ENCODE peak calls at places on chromosomes 4 and X, in eight cellular contexts. Q is H1; D is fibroblast of lung; F is colonic mucosa; H is effector memory CD4-positive, alpha-beta T cell; V is heart left ventricle; U is mucosa of descending colon; R is BJ. L is an unnamed sample. For H3K36me3, the result is how much of the 10 kb centered on the place peaks cover.

GRCh38 chrX:84336646-84337045 is 148.6 kb upstream of the RPS6KA6 start:
- DNase-seq in Q (no peak), U (no peak), D (peak), V (no peak), F (no peak), H (no peak), R (no peak), L (no peak)

GRCh38 chr4:41400296-41400695 is 137.7 kb upstream of the LIMCH1 start:
- DNase-seq in F (no peak), D (peak), R (no peak), Q (no peak), U (no peak), H (no peak), V (no peak), L (no peak)

GRCh38 chr4:144176476-144176875 is 36.0 kb upstream of the GYPA start:
- DNase-seq in U (no peak), Q (no peak), F (no peak), D (peak), R (no peak), H (no peak), V (no peak), L (no peak)

GRCh38 chr4:158821228-158822009 is 52.6 kb downstream of the FNIP2 start:
- DNase-seq in H (no peak), V (no peak), D (peak), R (no peak), U (no peak), F (no peak), Q (no peak), L (no peak)

GRCh38 chr4:123418486-123418931 is 21.9 kb downstream of the SPRY1 start:
- DNase-seq in U (no peak), H (no peak), F (no peak), V (no peak), R (peak), Q (peak), D (peak), L (peak)

GRCh38 chrX:150941580-150941979 is 41.6 kb upstream of the HMGB3 start:
- DNase-seq in U (no peak), D (no peak), R (no peak), V (no peak), Q (no peak), F (no peak), H (no peak), L (no peak)

GRCh38 chrX:132858018-132858417 is 100.4 kb downstream of the HS6ST2 start:
- DNase-seq in H (no peak), D (peak), U (no peak), V (no peak), Q (no peak), F (no peak), R (no peak), L (no peak)

GRCh38 chrX:97691901-97692455 is 808.3 kb downstream of the RPA4 start:
- DNase-seq in U (no peak), D (no peak), V (no peak), R (no peak), H (no peak), Q (no peak), F (no peak), L (no peak)

GRCh38 chr4:87559090-87559837 is 30.1 kb upstream of the SPARCL1 start:
- DNase-seq in H (peak), U (peak), Q (no peak), V (peak), D (no peak), R (no peak), F (no peak), L (no peak)

GRCh38 chr4:13849778-13850177 is 222.3 kb upstream of the BOD1L1 start:
- DNase-seq in D (no peak), U (no peak), R (no peak), H (no peak), Q (no peak), V (no peak), F (no peak), L (no peak)

GRCh38 chrX:140664939-140665338 is 44.6 kb upstream of the LINC00632 start:
- DNase-seq in H (no peak), R (no peak), U (no peak), V (no peak), Q (no peak), D (peak), F (no peak), L (no peak)

GRCh38 chr4:16158504-16158852 is 67.8 kb downstream of the TAPT1 start:
- DNase-seq in U (peak), D (no peak), F (peak), Q (no peak), H (no peak), V (no peak), R (no peak), L (no peak)
- H3K36me3 ChIP-seq in U (under half), D (under half), F (under half), Q (under half), H (under half), V (under half), R (under half), L (under half)

DNA sequence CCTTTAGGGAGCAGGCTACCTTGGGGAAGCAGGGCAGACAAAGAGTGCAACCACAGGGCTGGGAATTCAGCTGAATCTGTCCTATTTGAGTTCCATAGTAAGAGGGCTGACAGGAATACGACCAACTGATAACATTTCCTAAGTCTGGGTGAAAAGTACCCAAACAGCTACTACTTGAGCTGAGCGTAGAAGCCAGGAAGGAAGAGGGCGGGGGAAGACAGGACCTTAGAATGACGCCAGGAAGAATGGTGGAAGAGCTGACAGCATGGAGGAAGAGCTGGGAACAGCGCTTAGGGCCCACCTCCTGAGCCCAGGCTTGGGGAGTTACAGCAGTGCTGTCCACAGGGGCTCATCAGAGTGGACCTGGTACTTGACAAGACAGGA is 14.4 kb downstream of the MECP2 start:
- DNase-seq in V (no peak), D (no peak), Q (no peak), H (no peak), U (no peak), F (no peak), R (no peak), L (no peak)
- H3K36me3 ChIP-seq in V (under half), D (under half), Q (under half), H (under half), U (under half), F (under half), R (under half), L (under half)

DNA sequence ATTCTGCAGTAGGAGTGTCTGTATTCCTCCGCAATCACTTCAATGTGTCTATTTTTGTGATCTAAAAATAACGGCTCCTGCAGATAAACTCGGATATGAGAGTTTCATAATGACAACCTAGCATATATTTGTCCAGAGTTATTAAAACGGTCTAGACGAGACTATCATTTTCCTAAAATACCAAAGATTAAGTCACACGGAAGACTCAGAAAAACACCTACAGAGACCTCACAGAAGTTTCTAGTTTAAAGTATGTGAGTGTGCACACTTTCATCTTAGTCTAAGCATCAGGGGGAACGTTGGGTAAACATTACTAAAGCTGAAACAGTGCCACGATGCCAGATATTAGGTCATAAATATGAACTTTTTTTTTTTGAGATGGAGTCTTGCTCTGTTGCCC is 156.9 kb downstream of the AFAP1 start:
- DNase-seq in R (no peak), H (no peak), Q (no peak), D (peak), V (no peak), F (no peak), U (no peak), L (no peak)
- H3K36me3 ChIP-seq in R (under half), H (under half), Q (under half), D (under half), V (under half), F (under half), U (under half), L (half or more)

DNA sequence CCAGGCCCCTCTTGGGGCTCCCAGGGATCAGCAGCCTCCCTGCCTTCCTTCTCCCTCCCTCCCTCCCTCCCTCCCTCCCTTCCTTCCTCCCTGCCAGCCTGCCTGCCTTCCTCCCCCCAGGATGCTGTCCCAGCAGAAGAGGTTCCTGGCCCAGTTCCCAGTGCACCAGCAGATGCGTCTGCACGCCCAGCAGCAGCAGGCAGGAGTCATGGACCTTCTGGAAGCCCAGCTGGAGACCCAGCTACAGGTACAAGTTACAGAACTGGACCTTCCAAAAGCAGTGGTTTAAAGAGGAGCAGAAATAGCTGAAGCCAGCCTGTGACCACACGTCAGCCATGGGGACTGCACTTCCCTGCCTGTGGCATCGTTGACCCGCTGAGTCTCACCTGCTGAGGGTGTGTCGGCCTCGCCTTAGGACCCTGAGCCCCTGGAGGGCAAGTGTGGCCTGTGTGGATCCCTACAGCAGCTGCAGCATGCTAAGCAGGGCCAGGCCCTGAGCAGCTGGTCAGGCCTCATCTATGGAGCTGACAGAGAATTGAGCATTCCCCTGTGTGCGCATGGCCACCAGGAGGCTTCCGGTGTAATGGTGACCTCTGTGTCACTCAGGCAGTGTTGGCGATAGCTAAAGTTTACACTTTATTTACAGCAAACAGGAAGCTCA is 84.7 kb downstream of the CRMP1 start:
- DNase-seq in U (no peak), Q (no peak), F (no peak), D (peak), R (no peak), H (no peak), V (no peak), L (no peak)
- H3K36me3 ChIP-seq in U (under half), Q (under half), F (under half), D (under half), R (half or more), H (under half), V (under half), L (half or more)

GRCh38 chrX:48480142-48480541 is 4.1 kb downstream of the FTSJ1 start:
- DNase-seq in V (no peak), H (no peak), R (no peak), D (no peak), Q (no peak), U (no peak), F (no peak), L (no peak)
- H3K36me3 ChIP-seq in V (under half), H (under half), R (under half), D (under half), Q (under half), U (under half), F (under half), L (half or more)

DNA sequence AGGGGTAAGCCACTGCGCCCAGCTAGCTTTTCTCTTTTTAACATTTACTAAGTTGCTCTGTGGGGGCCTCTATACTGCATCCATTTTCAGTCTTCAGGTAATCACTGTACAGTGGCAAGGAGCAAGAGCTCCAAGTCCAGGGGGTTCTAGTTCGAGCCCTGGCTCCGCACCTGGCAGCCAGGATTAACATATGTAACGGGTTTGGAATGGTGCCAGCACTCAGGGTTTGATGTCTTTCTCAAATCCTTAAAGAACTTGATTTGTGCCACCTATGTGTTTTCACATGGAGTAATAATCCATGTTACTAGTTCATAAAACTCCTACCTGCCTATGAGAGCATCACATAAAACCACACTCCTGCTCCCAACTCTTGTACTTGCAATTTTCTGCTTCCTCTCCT is 4.5 kb downstream of the GRPEL1 start:
- DNase-seq in R (no peak), U (no peak), V (no peak), D (no peak), F (no peak), Q (no peak), H (no peak), L (no peak)
- H3K36me3 ChIP-seq in R (under half), U (under half), V (half or more), D (under half), F (under half), Q (under half), H (half or more), L (half or more)

DNA sequence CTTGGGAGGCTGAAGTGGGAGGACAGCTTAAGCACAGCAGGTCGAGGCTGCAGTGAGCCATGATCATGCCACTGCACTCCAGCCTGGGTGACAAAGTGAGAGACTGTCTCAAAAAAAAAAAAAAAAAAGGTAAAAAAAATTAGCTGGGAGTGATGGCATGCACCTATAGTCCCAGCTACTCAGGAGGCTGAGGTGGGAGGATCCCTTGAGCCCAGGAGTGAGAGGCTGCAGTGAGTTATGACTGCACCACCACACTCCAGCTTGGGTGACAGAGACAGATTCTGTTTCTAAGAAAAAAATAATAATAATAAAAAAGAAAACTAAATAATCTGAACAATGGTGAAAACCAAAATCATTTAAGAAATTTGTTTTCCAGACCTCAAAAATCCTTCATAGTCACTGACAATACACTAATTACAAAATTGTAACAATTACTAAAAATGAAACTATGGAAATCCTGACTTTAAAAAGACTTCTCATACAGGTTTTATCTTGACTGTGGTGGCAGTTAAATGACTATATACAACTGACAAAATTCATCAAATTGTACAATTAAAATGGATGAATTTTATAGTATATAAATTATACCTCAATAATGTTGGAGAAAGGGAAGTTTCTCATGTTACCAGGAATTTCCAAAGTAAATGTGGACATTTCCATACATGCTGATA is 31.3 kb downstream of the PHF8 start:
- DNase-seq in U (no peak), D (no peak), F (no peak), V (no peak), H (no peak), Q (no peak), R (no peak), L (no peak)
- H3K36me3 ChIP-seq in U (under half), D (under half), F (under half), V (half or more), H (under half), Q (under half), R (under half), L (half or more)